ENCODE peak calls at places on chromosome 21, in four cellular contexts. R is HEK293T, G is WTC11, F is K562. U is an unnamed sample.

GRCh38 chr21:43287111-43287973 is 118.5 kb downstream of the CRYAA start:
- DNase-seq in G (no peak), R (no peak), F (no peak), U (no peak)

GRCh38 chr21:42763578-42764442 is 110.4 kb downstream of the PDE9A start:
- DNase-seq in G (no peak), R (no peak), F (peak), U (no peak)

GRCh38 chr21:39612233-39613028 is at the start of gene B3GALT5:
- DNase-seq in G (peak), R (peak), F (no peak), U (no peak)

GRCh38 chr21:39533545-39534226 is 79.1 kb upstream of the B3GALT5 start:
- DNase-seq in G (no peak), R (no peak), F (no peak), U (no peak)

GRCh38 chr21:45584786-45585185 is 42.5 kb upstream of the SLC19A1 start:
- DNase-seq in R (no peak), F (no peak), G (no peak), U (no peak)

GRCh38 chr21:34017127-34017961 is 56.0 kb upstream of the MRPS6 start:
- DNase-seq in G (no peak), F (no peak), R (no peak), U (peak)

GRCh38 chr21:39082656-39083376 is 100.4 kb downstream of the PSMG1 start:
- DNase-seq in F (no peak), G (peak), R (no peak), U (peak)

GRCh38 chr21:34333150-34333739 is 30.6 kb upstream of the KCNE2 start:
- DNase-seq in R (no peak), G (no peak), F (no peak), U (no peak)

GRCh38 chr21:37780991-37781983 is 135.0 kb downstream of the KCNJ6 start:
- DNase-seq in R (no peak), F (no peak), G (no peak), U (no peak)

GRCh38 chr21:45465611-45466329 is 60.8 kb downstream of the COL18A1 start:
- DNase-seq in F (no peak), G (no peak), R (no peak), U (no peak)

GRCh38 chr21:37496972-37497371 is 130.4 kb downstream of the DYRK1A start:
- DNase-seq in G (no peak), R (no peak), F (no peak), U (no peak)

GRCh38 chr21:16579538-16579937 is 849.8 kb downstream of the USP25 start:
- DNase-seq in R (no peak), G (no peak), F (no peak), U (no peak)

GRCh38 chr21:18840239-18840638 is 436.7 kb upstream of the TMPRSS15 start:
- DNase-seq in F (peak), G (peak), R (peak), U (no peak)

GRCh38 chr21:38267136-38267535 is 10.3 kb downstream of the KCNJ15 start:
- DNase-seq in F (no peak), G (no peak), R (no peak), U (no peak)

GRCh38 chr21:33846141-33846540 is 69.5 kb downstream of the ATP5PO start:
- DNase-seq in R (no peak), G (no peak), F (no peak), U (no peak)

GRCh38 chr21:45974073-45975016 is 7.2 kb upstream of the COL6A1 start:
- DNase-seq in F (peak), G (peak), R (peak), U (no peak)

GRCh38 chr21:23247334-23247733 is 2249.1 kb downstream of the NCAM2 start:
- DNase-seq in F (no peak), G (no peak), R (no peak), U (no peak)

GRCh38 chr21:41167348-41168342 is at the start of gene BACE2:
- DNase-seq in G (peak), F (peak), R (peak), U (no peak)

GRCh38 chr21:45636459-45636858 is 7.1 kb upstream of the PCBP3 start:
- DNase-seq in G (no peak), R (no peak), F (no peak), U (no peak)

GRCh38 chr21:34788879-34789278 is 120.1 kb downstream of the CLIC6 start:
- DNase-seq in G (no peak), F (no peak), R (no peak), U (no peak)

GRCh38 chr21:45651921-45652320 is 8.4 kb downstream of the PCBP3 start:
- DNase-seq in G (no peak), R (no peak), F (no peak), U (no peak)

GRCh38 chr21:38460171-38460742 is 38.0 kb downstream of the ERG start:
- DNase-seq in R (no peak), F (no peak), G (no peak), U (no peak)

GRCh38 chr21:41247561-41247968 is 69.0 kb upstream of the FAM3B start:
- DNase-seq in F (peak), R (no peak), G (no peak), U (peak)

GRCh38 chr21:28333455-28334108 is 659.1 kb downstream of the LTN1 start:
- DNase-seq in F (no peak), R (no peak), G (no peak), U (peak)
- TF ChIP-seq ELF4 in F (no peak), R (no peak), G (no peak), U (no peak)

GRCh38 chr21:36478941-36479340 is 981 bp downstream of the CLDN14 start:
- DNase-seq in F (no peak), G (peak), R (no peak), U (no peak)
- TF ChIP-seq ELF4 in F (no peak), G (no peak), R (no peak), U (no peak)

DNA sequence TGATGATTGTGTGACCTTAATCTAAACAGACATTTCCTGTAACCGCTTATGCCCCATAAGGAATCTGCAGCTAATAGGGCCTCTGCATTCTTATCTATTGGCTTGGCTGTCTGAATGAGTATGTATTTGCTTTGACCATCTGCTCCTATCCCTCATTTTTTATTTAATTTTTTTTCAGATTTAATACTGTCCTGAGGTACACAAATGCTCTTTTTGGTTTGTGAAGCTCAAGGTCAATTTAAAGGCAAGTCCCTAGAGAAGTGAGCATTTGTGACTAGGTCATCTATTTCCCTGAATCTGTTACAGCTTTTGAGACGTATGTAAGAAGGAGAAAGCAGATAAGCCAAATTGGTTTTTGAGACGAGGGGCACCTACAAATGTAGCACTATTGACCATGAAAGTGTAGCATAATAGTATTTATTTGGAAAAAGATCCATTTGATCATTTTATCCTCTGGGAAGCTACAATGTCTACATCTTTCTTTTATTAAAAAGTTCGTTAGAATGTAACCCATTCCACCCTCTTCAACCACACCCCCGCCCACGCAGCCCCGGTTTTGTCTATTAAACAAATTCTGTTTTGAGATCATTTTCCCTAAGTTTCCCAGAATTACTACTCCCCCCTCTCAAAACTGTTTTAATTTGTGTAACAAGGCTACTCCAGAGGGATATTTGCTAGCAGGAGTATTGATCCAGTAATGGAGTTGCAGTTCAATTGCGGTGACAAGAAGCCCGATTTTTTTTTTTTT is 69.3 kb upstream of the HSPA13 start:
- DNase-seq in R (no peak), F (peak), G (no peak), U (no peak)
- TF ChIP-seq ELF4 in R (no peak), F (no peak), G (no peak), U (no peak)

GRCh38 chr21:44332383-44332782 is 6.8 kb downstream of the CFAP410 start:
- DNase-seq in R (no peak), F (no peak), G (peak), U (no peak)
- TF ChIP-seq ELF4 in R (no peak), F (no peak), G (no peak), U (no peak)

GRCh38 chr21:32771134-32771523 is 426 bp downstream of the PAXBP1 start:
- DNase-seq in R (peak), G (peak), F (peak), U (peak)
- TF ChIP-seq ELF4 in R (no peak), G (no peak), F (no peak), U (no peak)

U was measured in HepG2.